ENCODE peak calls at places on chromosomes 5 and 9, in five cellular contexts. V is CD8-positive, alpha-beta T cell; Y is PC-3; X is heart right ventricle; U is fibroblast of pulmonary artery. O is an unnamed sample.

GRCh38 chr5:78472469-78473106 is 112.2 kb downstream of the SCAMP1 start:
- DNase-seq in V (no peak), Y (no peak), X (no peak), U (peak; percentile 69), O (peak; percentile 37)

GRCh38 chr5:172403191-172403794 is 51.0 kb downstream of the SH3PXD2B start:
- DNase-seq in V (no peak), Y (no peak), X (peak; percentile 91), U (peak; percentile 91), O (no peak)

GRCh38 chr5:68543212-68543611 is 327.7 kb downstream of the PIK3R1 start:
- DNase-seq in V (no peak), Y (no peak), X (no peak), U (no peak), O (no peak)

GRCh38 chr9:14769235-14769580 is 46.7 kb upstream of the CER1 start:
- DNase-seq in V (no peak), Y (peak; percentile 63), X (no peak), U (peak; percentile 65), O (peak; percentile 65)

GRCh38 chr9:72585737-72586136 is 64.3 kb downstream of the TMC1 start:
- DNase-seq in V (no peak), Y (peak; percentile 45), X (no peak), U (peak; percentile 91), O (peak; percentile 95)

GRCh38 chr5:152367554-152367953 is 37.5 kb downstream of the NMUR2 start:
- DNase-seq in V (no peak), Y (no peak), X (no peak), U (no peak), O (no peak)

GRCh38 chr5:131587541-131587940 is 47.5 kb downstream of the RAPGEF6 start:
- DNase-seq in V (no peak), Y (peak; percentile 46), X (no peak), U (no peak), O (peak; percentile 11)

GRCh38 chr9:109742759-109743388 is 37.1 kb upstream of the PALM2AKAP2 start:
- DNase-seq in V (no peak), Y (no peak), X (peak; percentile 25), U (peak; percentile 31), O (no peak)

GRCh38 chr9:79600466-79600865 is 28.7 kb downstream of the TLE4 start:
- DNase-seq in V (no peak), Y (no peak), X (no peak), U (no peak), O (no peak)

GRCh38 chr5:59479084-59479483 is 414.4 kb downstream of the PDE4D start:
- DNase-seq in V (no peak), Y (no peak), X (no peak), U (no peak), O (no peak)

GRCh38 chr9:76599970-76600369 is 141.0 kb downstream of the GCNT1 start:
- DNase-seq in V (no peak), Y (no peak), X (no peak), U (no peak), O (no peak)

GRCh38 chr9:71863652-71864051 is 47.3 kb downstream of the ABHD17B start:
- DNase-seq in V (no peak), Y (no peak), X (no peak), U (peak; percentile 39), O (no peak)

GRCh38 chr9:95433096-95433852 is 83.5 kb downstream of the PTCH1 start:
- DNase-seq in V (no peak), Y (no peak), X (no peak), U (peak; percentile 16), O (no peak)

GRCh38 chr5:172870807-172871431 is 36.9 kb downstream of the ERGIC1 start:
- DNase-seq in V (no peak), Y (peak; percentile 13), X (peak; percentile 51), U (no peak), O (no peak)

GRCh38 chr9:136335296-136336155 is 8.2 kb downstream of the GPSM1 start:
- DNase-seq in V (no peak), Y (no peak), X (no peak), U (no peak), O (no peak)

GRCh38 chr5:111901303-111901702 is 144.3 kb upstream of the NREP start:
- DNase-seq in V (no peak), Y (no peak), X (no peak), U (no peak), O (no peak)

GRCh38 chr5:59517926-59518585 is 375.5 kb downstream of the PDE4D start:
- DNase-seq in V (no peak), Y (peak; percentile 78), X (no peak), U (peak; percentile 64), O (peak; percentile 71)

GRCh38 chr5:67338416-67338815 is 141.8 kb upstream of the CD180 start:
- DNase-seq in V (no peak), Y (no peak), X (no peak), U (no peak), O (no peak)

GRCh38 chr9:109253637-109254284 is 67.1 kb downstream of the EPB41L4B start:
- DNase-seq in V (no peak), Y (peak; percentile 93), X (no peak), U (peak; percentile 48), O (peak; percentile 88)

GRCh38 chr9:75134495-75134894 is 46.2 kb downstream of the OSTF1 start:
- DNase-seq in V (no peak), Y (no peak), X (no peak), U (no peak), O (no peak)

GRCh38 chr5:64869419-64869818 is 100.7 kb downstream of the CWC27 start:
- DNase-seq in V (no peak), Y (peak; percentile 58), X (no peak), U (peak; percentile 56), O (peak; percentile 59)

GRCh38 chr5:132257131-132258101 is at the start of gene PDLIM4:
- DNase-seq in V (no peak), Y (no peak), X (peak; percentile 27), U (peak; percentile 23), O (peak; percentile 28)

GRCh38 chr9:78215706-78216105 is 20.2 kb upstream of the CEP78 start:
- DNase-seq in V (no peak), Y (no peak), X (no peak), U (peak; percentile 36), O (no peak)

GRCh38 chr5:121006206-121006605 is 542.1 kb downstream of the PRR16 start:
- DNase-seq in V (no peak), Y (no peak), X (no peak), U (no peak), O (peak; percentile 10)

GRCh38 chr5:110115485-110115884 is 425.8 kb downstream of the MAN2A1 start:
- DNase-seq in V (no peak), Y (peak; percentile 84), X (no peak), U (no peak), O (peak; percentile 64)